ENCODE peak calls at places on chromosomes 13 and 19, in five cellular contexts. S is pancreas; G is upper lobe of right lung; N is effector CD4-positive, alpha-beta T cell; C is ACHN. T is an unnamed sample.

GRCh38 chr19:35565016-35565856 is 1.8 kb upstream of the ATP4A start:
- DNase-seq in N (no peak), C (no peak), G (no peak), S (no peak), T (no peak)

GRCh38 chr13:49997935-49998334 is 1.1 kb downstream of the TRIM13 start:
- DNase-seq in G (no peak), C (no peak), S (no peak), N (no peak), T (no peak)

GRCh38 chr13:74575729-74576125 is 441.5 kb upstream of the KLF12 start:
- DNase-seq in C (peak), G (peak), N (peak), S (peak), T (no peak)

GRCh38 chr13:42405665-42406390 is 133.9 kb downstream of the AKAP11 start:
- DNase-seq in S (no peak), C (peak), N (peak), G (no peak), T (peak)

GRCh38 chr13:55307909-55308308 is 1832.8 kb upstream of the PRR20A start:
- DNase-seq in N (no peak), S (no peak), C (no peak), G (no peak), T (no peak)

GRCh38 chr19:29694669-29695627 is 20.1 kb downstream of the C19orf12 start:
- DNase-seq in G (peak), N (peak), C (peak), S (peak), T (peak)

GRCh38 chr13:50721664-50721976 is 121.9 kb downstream of the DLEU7 start:
- DNase-seq in G (no peak), N (no peak), S (no peak), C (no peak), T (no peak)

GRCh38 chr19:7883796-7884570 is 4.3 kb upstream of the LRRC8E start:
- DNase-seq in C (no peak), G (no peak), S (no peak), N (no peak), T (no peak)

GRCh38 chr13:83620535-83621220 is 261.6 kb downstream of the SLITRK1 start:
- DNase-seq in G (no peak), S (no peak), C (no peak), N (no peak), T (no peak)

GRCh38 chr19:35141627-35142401 is 1.2 kb upstream of the FXYD7 start:
- DNase-seq in S (no peak), G (no peak), N (no peak), C (peak), T (no peak)

GRCh38 chr19:4709440-4710280 is 14.0 kb downstream of the DPP9 start:
- DNase-seq in N (no peak), G (no peak), C (no peak), S (no peak), T (no peak)

GRCh38 chr19:6718741-6719539 is 1.5 kb downstream of the C3 start:
- DNase-seq in C (peak), N (no peak), S (no peak), G (peak), T (no peak)

GRCh38 chr13:100139822-100140221 is 50.9 kb downstream of the PCCA start:
- DNase-seq in N (no peak), S (no peak), C (no peak), G (no peak), T (no peak)

GRCh38 chr13:42873081-42873480 is 91.7 kb downstream of the FAM216B start:
- DNase-seq in N (no peak), G (no peak), S (no peak), C (no peak), T (no peak)

GRCh38 chr19:50332264-50333038 is 3.3 kb upstream of the KCNC3 start:
- DNase-seq in C (no peak), N (no peak), G (peak), S (no peak), T (peak)

GRCh38 chr19:28966737-28967401 is 246.1 kb downstream of the UQCRFS1 start:
- DNase-seq in S (no peak), C (no peak), N (no peak), G (no peak), T (no peak)

GRCh38 chr19:22545751-22546150 is 88.4 kb upstream of the ZNF492 start:
- DNase-seq in G (no peak), S (no peak), N (no peak), C (peak), T (peak)

T was measured in GM20000.